ENCODE peak calls at places on chromosome X, in five cellular contexts. E is mesenteric fat pad, J is thoracic aorta, W is GM12892, X is kidney tubule cell. Q is an unnamed sample.

GRCh38 chrX:11108253-11108941 is 2.7 kb upstream of the HCCS start:
- DNase-seq in E (no peak), X (no peak), J (no peak), W (no peak), Q (no peak)

GRCh38 chrX:140040397-140040796 is 75.1 kb upstream of the CXorf66 start:
- DNase-seq in W (no peak), X (peak), E (no peak), J (no peak), Q (no peak)

GRCh38 chrX:102712967-102713677 is 874 bp downstream of the GPRASP2 start:
- DNase-seq in E (no peak), X (peak), W (peak), J (no peak), Q (no peak)

GRCh38 chrX:21806691-21807090 is 32.7 kb upstream of the MBTPS2 start:
- DNase-seq in E (no peak), W (no peak), X (peak), J (no peak), Q (no peak)

GRCh38 chrX:97030463-97030862 is 146.8 kb downstream of the RPA4 start:
- DNase-seq in E (no peak), J (no peak), X (no peak), W (no peak), Q (no peak)

GRCh38 chrX:136086521-136086920 is 60.8 kb upstream of the FHL1 start:
- DNase-seq in E (no peak), X (no peak), J (no peak), W (no peak), Q (no peak)

GRCh38 chrX:41561045-41561444 is 113.9 kb downstream of the NYX start:
- DNase-seq in J (no peak), W (peak), E (no peak), X (peak), Q (no peak)

GRCh38 chrX:110858565-110858964 is 62.9 kb upstream of the CHRDL1 start:
- DNase-seq in J (no peak), X (no peak), W (no peak), E (no peak), Q (no peak)

GRCh38 chrX:45229348-45229747 is 28.7 kb upstream of the DIPK2B start:
- DNase-seq in J (no peak), X (no peak), W (no peak), E (no peak), Q (no peak)

GRCh38 chrX:104712515-104712914 is 146.5 kb downstream of the IL1RAPL2 start:
- DNase-seq in J (no peak), E (no peak), X (peak), W (no peak), Q (no peak)

GRCh38 chrX:136034622-136035021 is 49.4 kb downstream of the SLC9A6 start:
- DNase-seq in W (no peak), J (no peak), X (no peak), E (no peak), Q (no peak)

GRCh38 chrX:97123001-97123400 is 239.3 kb downstream of the RPA4 start:
- DNase-seq in E (no peak), X (no peak), J (no peak), W (no peak), Q (no peak)

GRCh38 chrX:41558531-41558930 is 111.4 kb downstream of the NYX start:
- DNase-seq in W (no peak), E (no peak), X (peak), J (no peak), Q (no peak)

GRCh38 chrX:23643020-23643419 is 24.3 kb upstream of the PRDX4 start:
- DNase-seq in W (no peak), X (no peak), E (no peak), J (no peak), Q (no peak)

GRCh38 chrX:17814557-17814956 is 46.5 kb downstream of the RAI2 start:
- DNase-seq in W (no peak), E (no peak), X (peak), J (no peak), Q (no peak)

GRCh38 chrX:135977611-135978010 is 3.8 kb upstream of the MMGT1 start:
- DNase-seq in E (no peak), W (no peak), J (no peak), X (no peak), Q (no peak)

GRCh38 chrX:21166302-21166982 is 207.8 kb upstream of the CNKSR2 start:
- DNase-seq in J (no peak), X (peak), W (no peak), E (no peak), Q (no peak)

GRCh38 chrX:66728818-66729271 is 90.0 kb upstream of the EDA2R start:
- DNase-seq in J (peak), W (peak), E (no peak), X (peak), Q (no peak)

GRCh38 chrX:153946910-153947769 is 2.7 kb upstream of the RENBP start:
- DNase-seq in J (no peak), X (peak), E (no peak), W (peak), Q (peak)

GRCh38 chrX:37684918-37685317 is 673 bp upstream of the XK start:
- DNase-seq in J (no peak), E (no peak), X (no peak), W (no peak), Q (no peak)

GRCh38 chrX:124467202-124467601 is 120.8 kb downstream of the SH2D1A start:
- DNase-seq in X (no peak), W (no peak), J (no peak), E (no peak), Q (no peak)

GRCh38 chrX:1903380-1903935 is 288.6 kb downstream of the ASMT start:
- DNase-seq in E (peak), X (peak), J (no peak), W (no peak), Q (no peak)